ENCODE peak calls at places on chromosomes 3 and 15, in seven cellular contexts. Y is K562, S is HepG2, V is HEK293T, M is H1, Q is HCT116, K is GM12878. U is an unnamed sample.

GRCh38 chr15:41791970-41792637 is 17.8 kb downstream of the MAPKBP1 start:
- DNase-seq in Y (no peak), S (no peak), V (no peak), M (no peak), Q (no peak), K (no peak), U (no peak)

GRCh38 chr3:86990734-86991481 is at the start of gene VGLL3:
- DNase-seq in Y (no peak), S (no peak), V (peak; percentile 60), M (peak; percentile 88), Q (no peak), K (no peak), U (peak; percentile 90)

GRCh38 chr3:141763088-141763750 is at the start of gene GRK7:
- DNase-seq in Y (no peak), S (no peak), V (no peak), M (no peak), Q (no peak), K (no peak), U (no peak)

GRCh38 chr3:113245775-113246174 is 34.4 kb downstream of the BOC start:
- DNase-seq in Y (no peak), S (no peak), V (no peak), M (no peak), Q (no peak), K (no peak), U (no peak)

GRCh38 chr15:98155356-98155755 is 194.9 kb downstream of the ARRDC4 start:
- DNase-seq in Y (no peak), S (no peak), V (no peak), M (no peak), Q (no peak), K (no peak), U (no peak)

GRCh38 chr15:68154923-68155559 is 50.1 kb downstream of the CALML4 start:
- DNase-seq in Y (peak; percentile 26), S (peak; percentile 53), V (peak; percentile 37), M (no peak), Q (peak; percentile 27), K (no peak), U (peak; percentile 28)

GRCh38 chr3:13011369-13012227 is 61.6 kb downstream of the IQSEC1 start:
- DNase-seq in Y (peak; percentile 51), S (peak; percentile 32), V (no peak), M (no peak), Q (no peak), K (peak; percentile 92), U (no peak)

GRCh38 chr3:150497956-150498355 is 48.3 kb downstream of the SERP1 start:
- DNase-seq in Y (peak; percentile 63), S (no peak), V (no peak), M (no peak), Q (no peak), K (no peak), U (no peak)

GRCh38 chr3:81485444-81485865 is 276.0 kb downstream of the GBE1 start:
- DNase-seq in Y (no peak), S (no peak), V (no peak), M (no peak), Q (no peak), K (peak; percentile 38), U (no peak)

GRCh38 chr3:149471991-149472390 is 2.5 kb upstream of the TM4SF4 start:
- DNase-seq in Y (no peak), S (no peak), V (no peak), M (no peak), Q (no peak), K (no peak), U (no peak)

GRCh38 chr3:69008980-69009379 is 4.5 kb downstream of the EOGT start:
- DNase-seq in Y (no peak), S (no peak), V (no peak), M (no peak), Q (no peak), K (no peak), U (no peak)

GRCh38 chr15:58748040-58748786 is 1.3 kb downstream of the ADAM10 start:
- DNase-seq in Y (no peak), S (no peak), V (no peak), M (no peak), Q (no peak), K (no peak), U (no peak)

GRCh38 chr3:100982710-100983109 is 10.5 kb downstream of the ABI3BP start:
- DNase-seq in Y (no peak), S (no peak), V (no peak), M (no peak), Q (no peak), K (no peak), U (no peak)

GRCh38 chr3:134380249-134380648 is 6.0 kb upstream of the AMOTL2 start:
- DNase-seq in Y (no peak), S (no peak), V (no peak), M (no peak), Q (no peak), K (no peak), U (no peak)

GRCh38 chr3:113485161-113485609 is 29.8 kb downstream of the SPICE1 start:
- DNase-seq in Y (no peak), S (peak; percentile 53), V (no peak), M (no peak), Q (no peak), K (no peak), U (peak; percentile 16)

GRCh38 chr3:11764931-11765363 is 81.7 kb downstream of the TAMM41 start:
- DNase-seq in Y (no peak), S (no peak), V (no peak), M (no peak), Q (peak; percentile 64), K (no peak), U (no peak)

GRCh38 chr3:95280711-95281352 is 1218.0 kb downstream of the NSUN3 start:
- DNase-seq in Y (no peak), S (no peak), V (no peak), M (no peak), Q (no peak), K (no peak), U (no peak)

GRCh38 chr15:82113116-82113715 is 67.4 kb upstream of the MEX3B start:
- DNase-seq in Y (no peak), S (no peak), V (no peak), M (no peak), Q (no peak), K (no peak), U (no peak)

GRCh38 chr15:82114660-82115059 is 68.8 kb upstream of the MEX3B start:
- DNase-seq in Y (no peak), S (no peak), V (no peak), M (no peak), Q (no peak), K (no peak), U (no peak)

GRCh38 chr15:82117296-82117695 is 71.5 kb upstream of the MEX3B start:
- DNase-seq in Y (no peak), S (no peak), V (no peak), M (no peak), Q (no peak), K (no peak), U (no peak)

GRCh38 chr15:82122754-82123400 is 77.1 kb upstream of the MEX3B start:
- DNase-seq in Y (no peak), S (no peak), V (no peak), M (peak; percentile 19), Q (peak; percentile 58), K (no peak), U (no peak)

DNA sequence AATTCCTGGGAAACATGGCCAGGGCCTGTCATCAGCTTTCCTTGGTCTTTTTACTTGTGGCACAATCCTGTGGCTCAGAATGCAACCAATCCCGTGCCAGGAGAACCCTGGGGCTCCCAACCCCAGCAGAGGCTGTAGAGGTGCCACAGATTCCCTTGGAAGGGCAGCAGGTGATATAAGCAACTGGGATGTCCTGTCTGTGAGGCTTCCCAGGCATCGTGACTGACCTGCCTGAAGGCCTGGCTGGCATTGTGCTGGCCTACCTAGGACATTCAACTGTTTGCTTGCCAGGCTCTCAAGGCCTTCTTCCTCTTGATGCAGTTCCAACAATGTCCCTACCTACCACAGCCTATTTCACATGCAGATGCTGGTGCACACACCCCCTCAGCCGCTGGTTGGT is 72.2 kb upstream of the MEX3B start:
- DNase-seq in Y (no peak), S (no peak), V (no peak), M (no peak), Q (no peak), K (no peak), U (no peak)
- TF ChIP-seq SP1 in Y (no peak), S (no peak), V (no peak), M (no peak), Q (no peak), K (no peak), U (no peak)

DNA sequence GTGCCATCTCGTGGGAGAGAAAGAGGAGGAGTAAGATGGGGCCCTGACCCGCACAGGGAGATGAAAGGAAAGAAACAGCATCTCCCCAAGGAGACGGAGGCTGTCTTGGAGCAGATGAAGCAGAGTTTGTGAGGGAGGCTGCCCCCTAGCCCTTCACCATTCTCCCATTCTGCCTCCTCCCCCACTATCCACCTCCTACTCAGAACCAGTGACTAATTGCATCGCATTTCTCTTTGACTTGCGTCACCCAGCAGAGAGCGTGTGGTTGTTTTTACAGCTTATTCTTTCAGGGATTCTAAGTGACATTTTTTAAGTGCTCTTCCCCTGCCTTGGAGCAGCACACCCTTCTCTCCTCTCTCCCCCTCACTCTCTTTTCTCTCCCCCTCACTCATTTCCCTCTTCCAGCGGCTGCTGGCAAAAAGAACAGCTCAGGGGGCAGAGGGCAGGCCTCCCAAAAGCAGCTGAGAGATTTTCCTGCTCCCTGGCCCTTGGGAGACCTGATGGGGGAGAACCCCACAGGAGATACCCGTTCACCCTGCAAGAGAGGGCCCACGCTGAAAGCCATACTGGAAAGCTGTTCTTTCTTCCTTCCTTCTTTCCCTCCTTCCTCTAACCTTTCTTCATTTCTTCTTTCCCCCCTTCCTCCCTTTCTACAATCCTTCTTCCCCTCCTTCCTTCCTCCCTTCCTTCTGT is 91.8 kb downstream of the MRPL46 start:
- DNase-seq in Y (no peak), S (no peak), V (no peak), M (peak; percentile 41), Q (no peak), K (no peak), U (no peak)
- TF ChIP-seq SP1 in Y (no peak), S (no peak), V (no peak), M (no peak), Q (no peak), K (no peak), U (no peak)

GRCh38 chr3:53026423-53027162 is 19.3 kb downstream of the SFMBT1 start:
- DNase-seq in Y (no peak), S (no peak), V (no peak), M (no peak), Q (no peak), K (no peak), U (peak; percentile 39)

GRCh38 chr3:53030864-53031445 is 14.9 kb downstream of the SFMBT1 start:
- DNase-seq in Y (no peak), S (no peak), V (no peak), M (peak; percentile 49), Q (no peak), K (no peak), U (peak; percentile 29)

GRCh38 chr3:53024315-53024714 is 21.6 kb downstream of the SFMBT1 start:
- DNase-seq in Y (no peak), S (no peak), V (no peak), M (no peak), Q (no peak), K (no peak), U (no peak)

GRCh38 chr3:53028641-53029040 is 17.2 kb downstream of the SFMBT1 start:
- DNase-seq in Y (no peak), S (no peak), V (no peak), M (no peak), Q (no peak), K (no peak), U (no peak)

GRCh38 chr3:53027254-53027844 is 18.5 kb downstream of the SFMBT1 start:
- DNase-seq in Y (no peak), S (no peak), V (no peak), M (no peak), Q (no peak), K (no peak), U (no peak)
- TF ChIP-seq SP1 in Y (no peak), S (no peak), V (no peak), M (no peak), Q (no peak), K (no peak), U (no peak)

GRCh38 chr3:155411500-155412223 is 118.2 kb upstream of the STRIT1 start:
- DNase-seq in Y (no peak), S (peak; percentile 24), V (no peak), M (no peak), Q (no peak), K (no peak), U (no peak)
- TF ChIP-seq SP1 in Y (no peak), S (no peak), V (no peak), M (no peak), Q (no peak), K (no peak), U (no peak)